ENCODE peak calls at places on chromosomes 11 and 22, in six cellular contexts. E, Y, P, D, X and S are unnamed samples. For H3K4me1, the result is how much of the 10 kb centered on the place peaks cover.

GRCh38 chr22:31329029-31329428 is 17.1 kb downstream of the PATZ1 start:
- DNase-seq in Y (no peak), D (no peak), P (no peak), E (no peak), X (no peak), S (no peak)

GRCh38 chr11:44133335-44133946 is 38.0 kb downstream of the EXT2 start:
- DNase-seq in P (no peak), Y (peak), X (no peak), D (peak), E (no peak), S (no peak)

GRCh38 chr11:37317803-37318202 is 719.8 kb upstream of the RAG2 start:
- DNase-seq in X (no peak), D (no peak), Y (no peak), E (no peak), P (no peak), S (no peak)

GRCh38 chr22:24592846-24593809 is at the start of gene LRRC75B:
- DNase-seq in D (peak), X (peak), P (peak), Y (peak), E (peak), S (peak)

GRCh38 chr22:39514373-39514973 is 5.9 kb upstream of the ATF4 start:
- DNase-seq in D (no peak), Y (peak), X (peak), E (no peak), P (no peak), S (no peak)

GRCh38 chr11:68257477-68258362 is 14.1 kb downstream of the C11orf24 start:
- DNase-seq in Y (peak), X (peak), P (peak), D (peak), E (peak), S (peak)

GRCh38 chr22:49039625-49040024 is 788.0 kb downstream of the BRD1 start:
- DNase-seq in X (no peak), Y (no peak), E (no peak), P (no peak), D (no peak), S (no peak)

GRCh38 chr11:26974068-26974790 is 19.7 kb upstream of the FIBIN start:
- DNase-seq in D (no peak), X (no peak), E (no peak), Y (peak), P (no peak), S (no peak)

GRCh38 chr11:32316846-32317525 is 118.4 kb downstream of the WT1 start:
- DNase-seq in D (no peak), E (no peak), Y (no peak), X (no peak), P (no peak), S (no peak)

GRCh38 chr11:66045177-66045639 is 3.8 kb downstream of the GAL3ST3 start:
- DNase-seq in Y (peak), D (peak), P (peak), E (no peak), X (peak), S (peak)

GRCh38 chr22:20173720-20174119 is 22.9 kb upstream of the CCDC188 start:
- DNase-seq in P (no peak), D (no peak), E (no peak), Y (peak), X (no peak), S (no peak)

GRCh38 chr11:65112551-65113360 is 1.1 kb downstream of the TM7SF2 start:
- DNase-seq in P (peak), E (no peak), X (peak), D (no peak), Y (peak), S (no peak)

GRCh38 chr11:12810497-12810896 is 136.3 kb downstream of the TEAD1 start:
- DNase-seq in D (no peak), X (no peak), Y (no peak), E (no peak), P (no peak), S (no peak)

GRCh38 chr11:62976109-62976508 is 8.7 kb downstream of the SLC22A6 start:
- DNase-seq in P (no peak), E (no peak), X (no peak), D (no peak), Y (no peak), S (no peak)

GRCh38 chr11:128553662-128554392 is 33.5 kb downstream of the ETS1 start:
- DNase-seq in D (no peak), E (no peak), Y (peak), P (no peak), X (no peak), S (no peak)

GRCh38 chr22:49850959-49851815 is 2.5 kb upstream of the ZBED4 start:
- DNase-seq in E (no peak), X (no peak), Y (no peak), P (peak), D (no peak), S (no peak)

GRCh38 chr22:39352301-39352867 is 2.6 kb downstream of the SYNGR1 start:
- DNase-seq in D (no peak), P (no peak), E (no peak), Y (no peak), X (no peak), S (no peak)

GRCh38 chr11:79413258-79413657 is 27.6 kb downstream of the TENM4 start:
- DNase-seq in Y (peak), X (peak), E (peak), D (peak), P (peak), S (no peak)

GRCh38 chr11:85758026-85758425 is 52.9 kb downstream of the SYTL2 start:
- DNase-seq in E (no peak), D (no peak), P (no peak), Y (no peak), X (no peak), S (no peak)

GRCh38 chr11:134479206-134479955 is 67.3 kb upstream of the B3GAT1 start:
- DNase-seq in P (peak), E (no peak), X (peak), D (no peak), Y (no peak), S (no peak)

GRCh38 chr11:10272132-10272531 is 21.9 kb downstream of the SBF2 start:
- DNase-seq in E (no peak), P (no peak), Y (no peak), D (no peak), X (no peak), S (no peak)

GRCh38 chr11:67267188-67268035 is 1.1 kb downstream of the GRK2 start:
- DNase-seq in X (no peak), E (no peak), Y (no peak), D (no peak), P (peak), S (no peak)

GRCh38 chr22:29145321-29146072 is 60.2 kb upstream of the EMID1 start:
- DNase-seq in E (no peak), X (no peak), P (no peak), D (no peak), Y (no peak), S (no peak)

GRCh38 chr22:29147241-29147919 is 58.3 kb upstream of the EMID1 start:
- DNase-seq in Y (no peak), X (peak), E (no peak), P (peak), D (no peak), S (no peak)

GRCh38 chr22:29146771-29147170 is 58.9 kb upstream of the EMID1 start:
- DNase-seq in D (no peak), X (peak), Y (no peak), P (peak), E (no peak), S (no peak)

GRCh38 chr22:29144786-29145160 is 60.9 kb upstream of the EMID1 start:
- DNase-seq in Y (no peak), P (no peak), X (no peak), D (no peak), E (no peak), S (no peak)

DNA sequence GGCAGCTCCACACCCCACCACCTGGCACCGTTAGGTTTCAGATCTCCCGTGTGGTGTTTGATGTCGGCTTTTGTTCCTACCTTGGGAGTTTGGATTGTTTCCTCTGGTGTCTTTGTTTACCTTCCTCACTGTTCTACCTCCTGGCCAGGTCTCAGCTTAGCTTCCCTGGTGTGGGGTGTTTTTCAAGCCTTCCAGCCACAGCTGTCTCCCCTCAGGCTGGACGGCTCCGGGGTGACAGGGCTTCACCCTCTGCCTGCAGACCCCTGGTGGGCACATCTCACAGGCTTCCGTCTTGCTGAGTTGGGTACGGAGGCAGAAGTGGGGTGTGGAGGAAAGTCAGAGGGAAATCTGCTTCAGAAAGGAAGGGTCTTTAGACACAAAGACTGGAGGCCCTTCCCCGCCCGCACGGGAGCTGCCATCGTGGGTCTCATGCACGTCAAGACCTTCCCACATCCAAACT is 59.6 kb upstream of the EMID1 start:
- DNase-seq in E (no peak), D (no peak), P (peak), X (no peak), Y (no peak), S (no peak)
- H3K4me1 ChIP-seq in E (under half), D (under half), P (under half), X (under half), Y (under half), S (under half)

DNA sequence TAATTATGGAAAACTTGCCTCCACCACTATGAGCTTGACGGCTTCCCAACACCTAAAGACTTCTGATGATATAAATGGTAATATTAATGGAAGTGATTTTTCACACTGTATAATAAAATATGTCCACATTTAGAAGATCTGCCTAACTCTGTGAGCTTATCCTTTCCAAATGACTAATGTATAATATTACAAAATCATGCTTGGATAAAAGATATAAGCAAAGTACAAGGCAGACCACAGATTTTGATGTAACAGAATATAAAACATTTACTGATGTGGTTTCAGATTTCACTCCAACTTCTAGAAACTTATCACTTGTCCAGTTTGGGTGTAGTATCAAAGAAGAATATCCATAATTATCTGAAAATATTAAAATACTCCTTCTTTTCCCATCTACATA is 36.9 kb downstream of the GALNT18 start:
- DNase-seq in X (no peak), D (no peak), Y (no peak), P (no peak), E (no peak), S (no peak)
- H3K4me1 ChIP-seq in X (under half), D (under half), Y (under half), P (under half), E (under half), S (under half)

GRCh38 chr22:36359172-36359973 is 28.4 kb downstream of the MYH9 start:
- DNase-seq in X (no peak), P (no peak), D (no peak), E (no peak), Y (no peak), S (no peak)
- H3K4me1 ChIP-seq in X (under half), P (half or more), D (under half), E (half or more), Y (under half), S (half or more)

DNA sequence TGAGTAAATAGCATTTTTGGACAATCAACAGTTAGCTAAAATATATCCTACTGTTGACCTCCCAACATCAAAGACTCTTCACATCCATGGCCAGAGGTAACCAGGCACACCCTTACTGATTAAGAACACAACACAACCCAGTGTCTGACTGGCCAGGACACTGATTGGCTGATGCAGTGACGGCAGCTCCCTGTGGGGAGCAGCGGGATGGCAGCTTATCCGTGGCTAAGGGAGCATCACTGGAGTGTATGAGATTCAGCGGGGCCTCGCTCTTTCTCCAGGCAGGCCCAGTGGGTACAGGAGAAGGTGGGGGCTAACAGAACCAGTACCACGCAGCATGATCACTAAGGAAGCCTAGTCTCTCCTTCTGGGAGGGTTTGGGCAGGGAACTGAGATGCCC is 10.3 kb upstream of the IL2RB start:
- DNase-seq in Y (peak), X (no peak), E (no peak), D (no peak), P (no peak), S (no peak)
- H3K4me1 ChIP-seq in Y (under half), X (under half), E (under half), D (under half), P (under half), S (under half)

DNA sequence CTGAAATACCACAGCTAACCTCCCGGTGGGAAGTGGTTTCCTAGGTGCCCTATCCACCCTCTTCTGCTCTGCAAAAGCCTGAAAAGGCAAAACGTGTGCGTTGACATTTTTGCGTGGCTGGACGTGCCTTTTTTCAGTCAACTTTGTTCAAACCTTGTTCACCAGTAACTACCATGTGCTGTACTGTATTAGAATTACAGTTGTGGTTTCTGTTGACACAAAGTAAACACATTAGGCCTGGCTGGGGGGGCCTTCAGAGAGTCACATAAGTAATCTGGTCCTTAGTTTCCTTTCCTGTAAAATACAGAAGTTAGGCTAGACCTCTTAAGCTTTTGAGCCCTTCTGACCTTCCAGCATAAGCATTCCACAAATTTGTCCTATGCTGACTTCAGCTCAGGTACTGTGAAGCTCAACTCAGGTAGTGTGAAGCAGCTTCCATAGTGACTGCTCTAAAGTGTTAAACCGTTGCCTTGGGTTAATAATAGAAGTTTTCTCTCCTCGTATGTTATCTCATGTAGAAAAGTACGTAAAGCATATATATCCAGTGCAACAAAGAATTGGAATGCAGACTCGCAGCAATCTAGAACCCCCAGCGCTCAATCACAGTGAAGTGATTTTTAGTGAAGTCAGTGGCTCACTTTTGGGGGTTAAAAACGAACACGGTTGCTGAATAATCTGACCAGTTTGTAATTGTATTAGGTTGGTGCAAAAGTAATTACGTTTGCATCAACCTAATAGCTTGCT is 1.8 kb downstream of the EWSR1 start:
- DNase-seq in E (no peak), P (no peak), X (no peak), D (no peak), Y (peak), S (no peak)
- H3K4me1 ChIP-seq in E (under half), P (half or more), X (under half), D (under half), Y (under half), S (under half)

DNA sequence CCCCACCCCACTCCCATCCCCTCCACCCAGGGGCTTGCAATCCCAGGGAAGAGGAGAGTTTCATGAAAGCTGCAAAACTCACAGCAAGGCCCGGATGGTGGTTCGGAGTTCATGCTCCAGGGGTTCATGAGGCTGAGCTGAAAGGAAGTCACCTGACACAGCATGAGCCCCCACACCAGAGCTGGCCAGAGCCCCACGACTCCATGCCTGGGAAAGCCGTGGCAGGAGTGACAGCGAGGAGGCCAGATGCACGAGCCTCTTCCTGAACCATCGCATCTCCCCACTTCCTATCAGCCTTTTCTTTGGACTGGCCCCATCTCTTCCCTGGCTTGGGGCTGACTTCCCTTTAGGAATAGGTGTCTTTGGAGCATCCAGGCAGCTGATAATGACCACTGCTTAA is 105.8 kb downstream of the ABTB2 start:
- DNase-seq in Y (no peak), D (no peak), X (no peak), P (no peak), E (no peak), S (no peak)
- H3K4me1 ChIP-seq in Y (under half), D (under half), X (under half), P (under half), E (under half), S (under half)

GRCh38 chr22:46062232-46062615 is 85.3 kb upstream of the WNT7B start:
- DNase-seq in E (no peak), X (no peak), P (no peak), D (no peak), Y (no peak), S (no peak)

GRCh38 chr22:46064966-46065666 is 85.2 kb upstream of the PPARA start:
- DNase-seq in E (no peak), Y (no peak), D (no peak), X (no peak), P (peak), S (peak)

GRCh38 chr22:46064236-46064965 is 85.9 kb upstream of the PPARA start:
- DNase-seq in Y (no peak), E (peak), P (peak), D (no peak), X (peak), S (peak)

GRCh38 chr22:46062971-46063631 is 86.1 kb upstream of the WNT7B start:
- DNase-seq in P (peak), Y (no peak), X (no peak), E (peak), D (no peak), S (peak)

GRCh38 chr22:46063861-46064235 is 86.5 kb upstream of the PPARA start:
- DNase-seq in D (no peak), Y (no peak), X (no peak), E (peak), P (peak), S (peak)
- H3K4me1 ChIP-seq in D (under half), Y (under half), X (under half), E (under half), P (half or more), S (under half)